ENCODE peak calls at places on chromosome 18, in six cellular contexts. One of them, this sample, is unnamed.

GRCh38 chr18:36372902-36373301 is 75.4 kb downstream of the FHOD3 start:
- DNase-seq in CD8-positive, alpha-beta T cell: no peak
- DNase-seq in omental fat pad: no peak
- DNase-seq in cardiac muscle cell: peak; percentile 97
- DNase-seq in nephron progenitor cell: no peak
- DNase-seq in GM12865: peak; percentile 74
- DNase-seq in this sample: no peak

GRCh38 chr18:60984496-60984895 is 348.7 kb upstream of the CDH20 start:
- DNase-seq in CD8-positive, alpha-beta T cell: no peak
- DNase-seq in omental fat pad: no peak
- DNase-seq in cardiac muscle cell: peak; percentile 78
- DNase-seq in nephron progenitor cell: no peak
- DNase-seq in GM12865: no peak
- DNase-seq in this sample: no peak

GRCh38 chr18:46538376-46538775 is 118.6 kb downstream of the LOXHD1 start:
- DNase-seq in CD8-positive, alpha-beta T cell: no peak
- DNase-seq in omental fat pad: no peak
- DNase-seq in cardiac muscle cell: no peak
- DNase-seq in nephron progenitor cell: no peak
- DNase-seq in GM12865: no peak
- DNase-seq in this sample: no peak

GRCh38 chr18:34345738-34346137 is 121.0 kb upstream of the NOL4 start:
- DNase-seq in CD8-positive, alpha-beta T cell: no peak
- DNase-seq in omental fat pad: no peak
- DNase-seq in cardiac muscle cell: no peak
- DNase-seq in nephron progenitor cell: no peak
- DNase-seq in GM12865: no peak
- DNase-seq in this sample: no peak

GRCh38 chr18:45567123-45567522 is 48.2 kb upstream of the SLC14A2 start:
- DNase-seq in CD8-positive, alpha-beta T cell: no peak
- DNase-seq in omental fat pad: no peak
- DNase-seq in cardiac muscle cell: peak; percentile 56
- DNase-seq in nephron progenitor cell: peak; percentile 40
- DNase-seq in GM12865: no peak
- DNase-seq in this sample: no peak

GRCh38 chr18:3186678-3187658 is 32.8 kb downstream of the MYOM1 start:
- DNase-seq in CD8-positive, alpha-beta T cell: no peak
- DNase-seq in omental fat pad: no peak
- DNase-seq in cardiac muscle cell: peak; percentile 73
- DNase-seq in nephron progenitor cell: no peak
- DNase-seq in GM12865: no peak
- DNase-seq in this sample: no peak

GRCh38 chr18:50847192-50847591 is 27.4 kb upstream of the MRO start:
- DNase-seq in CD8-positive, alpha-beta T cell: no peak
- DNase-seq in omental fat pad: no peak
- DNase-seq in cardiac muscle cell: peak; percentile 60
- DNase-seq in nephron progenitor cell: no peak
- DNase-seq in GM12865: no peak
- DNase-seq in this sample: no peak

GRCh38 chr18:59567445-59567844 is 129.8 kb downstream of the CCBE1 start:
- DNase-seq in CD8-positive, alpha-beta T cell: no peak
- DNase-seq in omental fat pad: no peak
- DNase-seq in cardiac muscle cell: no peak
- DNase-seq in nephron progenitor cell: no peak
- DNase-seq in GM12865: no peak
- DNase-seq in this sample: no peak

GRCh38 chr18:74268933-74269620 is 22.7 kb downstream of the CYB5A start:
- DNase-seq in CD8-positive, alpha-beta T cell: no peak
- DNase-seq in omental fat pad: no peak
- DNase-seq in cardiac muscle cell: peak; percentile 62
- DNase-seq in nephron progenitor cell: no peak
- DNase-seq in GM12865: no peak
- DNase-seq in this sample: no peak

GRCh38 chr18:75210274-75211001 is at the start of gene TSHZ1:
- DNase-seq in CD8-positive, alpha-beta T cell: peak; percentile 68
- DNase-seq in omental fat pad: no peak
- DNase-seq in cardiac muscle cell: peak; percentile 85
- DNase-seq in nephron progenitor cell: no peak
- DNase-seq in GM12865: peak; percentile 90
- DNase-seq in this sample: peak; percentile 85

GRCh38 chr18:72675394-72675793 is 131.3 kb upstream of the CBLN2 start:
- DNase-seq in CD8-positive, alpha-beta T cell: no peak
- DNase-seq in omental fat pad: no peak
- DNase-seq in cardiac muscle cell: no peak
- DNase-seq in nephron progenitor cell: peak; percentile 4
- DNase-seq in GM12865: peak; percentile 4
- DNase-seq in this sample: no peak

GRCh38 chr18:24488824-24489493 is 28.5 kb downstream of the HRH4 start:
- DNase-seq in CD8-positive, alpha-beta T cell: no peak
- DNase-seq in omental fat pad: no peak
- DNase-seq in cardiac muscle cell: peak; percentile 57
- DNase-seq in nephron progenitor cell: no peak
- DNase-seq in GM12865: peak; percentile 50
- DNase-seq in this sample: peak; percentile 54

GRCh38 chr18:78711316-78711715 is 268.3 kb upstream of the SALL3 start:
- DNase-seq in CD8-positive, alpha-beta T cell: no peak
- DNase-seq in omental fat pad: no peak
- DNase-seq in cardiac muscle cell: no peak
- DNase-seq in nephron progenitor cell: no peak
- DNase-seq in GM12865: no peak
- DNase-seq in this sample: no peak

GRCh38 chr18:78813898-78814297 is 165.7 kb upstream of the SALL3 start:
- DNase-seq in CD8-positive, alpha-beta T cell: no peak
- DNase-seq in omental fat pad: no peak
- DNase-seq in cardiac muscle cell: no peak
- DNase-seq in nephron progenitor cell: no peak
- DNase-seq in GM12865: no peak
- DNase-seq in this sample: no peak

GRCh38 chr18:12376718-12377555 is at the start of gene AFG3L2:
- DNase-seq in CD8-positive, alpha-beta T cell: peak; percentile 100
- DNase-seq in omental fat pad: peak; percentile 100
- DNase-seq in cardiac muscle cell: peak; percentile 100
- DNase-seq in nephron progenitor cell: peak; percentile 100
- DNase-seq in GM12865: peak; percentile 100
- DNase-seq in this sample: peak; percentile 97

GRCh38 chr18:22451796-22452195 is 34.1 kb upstream of the CTAGE1 start:
- DNase-seq in CD8-positive, alpha-beta T cell: no peak
- DNase-seq in omental fat pad: no peak
- DNase-seq in cardiac muscle cell: no peak
- DNase-seq in nephron progenitor cell: peak; percentile 15
- DNase-seq in GM12865: no peak
- DNase-seq in this sample: no peak

GRCh38 chr18:23703057-23703986 is 14.1 kb downstream of the LAMA3 start:
- DNase-seq in CD8-positive, alpha-beta T cell: no peak
- DNase-seq in omental fat pad: no peak
- DNase-seq in cardiac muscle cell: peak; percentile 83
- DNase-seq in nephron progenitor cell: no peak
- DNase-seq in GM12865: peak; percentile 58
- DNase-seq in this sample: peak; percentile 49

GRCh38 chr18:50871846-50872245 is 7.1 kb upstream of the ME2 start:
- DNase-seq in CD8-positive, alpha-beta T cell: no peak
- DNase-seq in omental fat pad: no peak
- DNase-seq in cardiac muscle cell: no peak
- DNase-seq in nephron progenitor cell: no peak
- DNase-seq in GM12865: no peak
- DNase-seq in this sample: no peak

GRCh38 chr18:23721711-23722479 is 32.6 kb downstream of the LAMA3 start:
- DNase-seq in CD8-positive, alpha-beta T cell: no peak
- DNase-seq in omental fat pad: no peak
- DNase-seq in cardiac muscle cell: peak; percentile 30
- DNase-seq in nephron progenitor cell: no peak
- DNase-seq in GM12865: no peak
- DNase-seq in this sample: no peak

GRCh38 chr18:24771300-24771699 is 310.9 kb downstream of the HRH4 start:
- DNase-seq in CD8-positive, alpha-beta T cell: no peak
- DNase-seq in omental fat pad: no peak
- DNase-seq in cardiac muscle cell: no peak
- DNase-seq in nephron progenitor cell: no peak
- DNase-seq in GM12865: no peak
- DNase-seq in this sample: no peak

GRCh38 chr18:35030234-35030989 is 10.8 kb upstream of the MAPRE2 start:
- DNase-seq in CD8-positive, alpha-beta T cell: no peak
- DNase-seq in omental fat pad: no peak
- DNase-seq in cardiac muscle cell: no peak
- DNase-seq in nephron progenitor cell: no peak
- DNase-seq in GM12865: peak; percentile 40
- DNase-seq in this sample: no peak

GRCh38 chr18:79062806-79063205 is 6.4 kb upstream of the ATP9B start:
- DNase-seq in CD8-positive, alpha-beta T cell: no peak
- DNase-seq in omental fat pad: no peak
- DNase-seq in cardiac muscle cell: no peak
- DNase-seq in nephron progenitor cell: no peak
- DNase-seq in GM12865: no peak
- DNase-seq in this sample: no peak

GRCh38 chr18:22174341-22175148 is 5.2 kb downstream of the GATA6 start:
- DNase-seq in CD8-positive, alpha-beta T cell: no peak
- DNase-seq in omental fat pad: no peak
- DNase-seq in cardiac muscle cell: no peak
- DNase-seq in nephron progenitor cell: no peak
- DNase-seq in GM12865: no peak
- DNase-seq in this sample: no peak

GRCh38 chr18:54444309-54444914 is 86.7 kb downstream of the C18orf54 start:
- DNase-seq in CD8-positive, alpha-beta T cell: no peak
- DNase-seq in omental fat pad: no peak
- DNase-seq in cardiac muscle cell: peak; percentile 78
- DNase-seq in nephron progenitor cell: peak; percentile 71
- DNase-seq in GM12865: peak; percentile 63
- DNase-seq in this sample: peak; percentile 28

GRCh38 chr18:37900281-37900680 is 334.7 kb upstream of the CELF4 start:
- DNase-seq in CD8-positive, alpha-beta T cell: no peak
- DNase-seq in omental fat pad: no peak
- DNase-seq in cardiac muscle cell: no peak
- DNase-seq in nephron progenitor cell: no peak
- DNase-seq in GM12865: no peak
- DNase-seq in this sample: no peak

GRCh38 chr18:939167-939566 is 34.5 kb downstream of the ADCYAP1 start:
- DNase-seq in CD8-positive, alpha-beta T cell: no peak
- DNase-seq in omental fat pad: no peak
- DNase-seq in cardiac muscle cell: peak; percentile 6
- DNase-seq in nephron progenitor cell: no peak
- DNase-seq in GM12865: no peak
- DNase-seq in this sample: no peak

GRCh38 chr18:63022429-63023022 is 297.0 kb downstream of the BCL2 start:
- DNase-seq in CD8-positive, alpha-beta T cell: no peak
- DNase-seq in omental fat pad: no peak
- DNase-seq in cardiac muscle cell: no peak
- DNase-seq in nephron progenitor cell: peak; percentile 56
- DNase-seq in GM12865: no peak
- DNase-seq in this sample: no peak

GRCh38 chr18:73462092-73462491 is 594.3 kb upstream of the NETO1 start:
- DNase-seq in CD8-positive, alpha-beta T cell: no peak
- DNase-seq in omental fat pad: no peak
- DNase-seq in cardiac muscle cell: peak; percentile 57
- DNase-seq in nephron progenitor cell: no peak
- DNase-seq in GM12865: no peak
- DNase-seq in this sample: no peak

This sample was measured in NCI-H2227 treated with DMSO at 0.1 percent for 48 hours.